ENCODE peak calls at places on chromosomes 16 and 17, in ten cellular contexts. D is transverse colon; E is A549; U is colonic mucosa; S is thoracic aorta; A is CD4-positive, alpha-beta T cell; C is B cell; V is bronchial epithelial cell; W is glutamatergic neuron; R is foreskin fibroblast. X is an unnamed sample.

GRCh38 chr16:55480228-55480655 is 1.2 kb downstream of the MMP2 start:
- DNase-seq in S (peak), W (no peak), V (no peak), A (no peak), D (peak), U (peak), C (no peak), R (peak), E (no peak), X (peak)

GRCh38 chr17:64252831-64253230 is 10.2 kb downstream of the TEX2 start:
- DNase-seq in E (no peak), R (peak), A (no peak), S (no peak), V (no peak), D (no peak), C (no peak), U (no peak), W (no peak), X (no peak)

GRCh38 chr17:63433746-63434591 is 12.1 kb downstream of the CYB561 start:
- DNase-seq in R (peak), E (peak), D (peak), U (peak), W (no peak), C (no peak), A (no peak), S (peak), V (peak), X (peak)

GRCh38 chr16:70529051-70529777 is 5.6 kb downstream of the SF3B3 start:
- DNase-seq in W (no peak), C (peak), V (peak), R (peak), S (no peak), D (no peak), A (no peak), U (no peak), E (peak), X (no peak)

GRCh38 chr16:35197656-35198055 is 1738.2 kb downstream of the TP53TG3F start:
- DNase-seq in V (no peak), W (no peak), A (no peak), D (no peak), C (no peak), S (no peak), E (no peak), U (no peak), R (no peak), X (no peak)

GRCh38 chr16:50069060-50069459 is 3.3 kb downstream of the HEATR3 start:
- DNase-seq in W (no peak), S (no peak), U (no peak), E (no peak), D (no peak), C (no peak), V (no peak), R (no peak), A (no peak), X (no peak)

GRCh38 chr16:75113541-75114121 is 2.9 kb downstream of the LDHD start:
- DNase-seq in V (no peak), D (no peak), C (no peak), A (no peak), W (no peak), S (no peak), R (no peak), U (no peak), E (no peak), X (no peak)

GRCh38 chr17:20095366-20096080 is 86.4 kb downstream of the SPECC1 start:
- DNase-seq in A (no peak), C (no peak), S (peak), U (no peak), R (peak), D (peak), W (peak), V (peak), E (peak), X (no peak)

GRCh38 chr16:79163666-79164377 is 436.7 kb downstream of the MAF start:
- DNase-seq in A (no peak), C (peak), V (no peak), U (no peak), E (no peak), W (no peak), D (peak), S (no peak), R (no peak), X (no peak)

GRCh38 chr17:77865109-77865611 is 93.3 kb upstream of the TNRC6C start:
- DNase-seq in A (no peak), U (no peak), C (no peak), S (no peak), D (no peak), W (peak), E (no peak), V (no peak), R (no peak), X (no peak)

GRCh38 chr17:62626719-62627218 is 701 bp upstream of the MRC2 start:
- DNase-seq in V (peak), E (peak), D (no peak), R (peak), S (no peak), W (peak), A (no peak), C (no peak), U (peak), X (peak)

GRCh38 chr17:42307362-42307927 is 19.1 kb downstream of the STAT5A start:
- DNase-seq in E (no peak), D (no peak), A (no peak), R (no peak), V (no peak), C (no peak), U (no peak), S (no peak), W (no peak), X (no peak)

GRCh38 chr17:1590031-1590746 is 27.6 kb upstream of the PITPNA start:
- DNase-seq in C (no peak), V (peak), E (peak), S (peak), A (no peak), U (peak), D (peak), R (peak), W (no peak), X (no peak)

GRCh38 chr17:46044286-46044928 is 45.4 kb downstream of the STH start:
- DNase-seq in W (peak), S (peak), D (peak), U (peak), V (peak), E (peak), R (peak), A (no peak), C (peak), X (peak)

GRCh38 chr17:50199651-50200446 is 1.6 kb downstream of the COL1A1 start:
- DNase-seq in S (peak), E (peak), R (peak), C (peak), U (peak), A (peak), D (peak), V (peak), W (peak), X (peak)

GRCh38 chr17:46950997-46951621 is 27.9 kb downstream of the RPRML start:
- DNase-seq in S (no peak), E (no peak), V (no peak), R (no peak), W (no peak), D (no peak), C (no peak), A (no peak), U (no peak), X (no peak)

GRCh38 chr16:50616883-50617629 is 64.1 kb downstream of the SNX20 start:
- DNase-seq in V (no peak), R (no peak), D (no peak), S (no peak), W (no peak), A (no peak), C (no peak), U (no peak), E (no peak), X (no peak)

GRCh38 chr17:45784293-45784582 is at the start of gene CRHR1:
- DNase-seq in R (no peak), W (no peak), E (no peak), A (no peak), C (no peak), S (no peak), V (no peak), D (no peak), U (no peak), X (no peak)

GRCh38 chr16:83561876-83562275 is 245.9 kb upstream of the HSBP1 start:
- DNase-seq in W (no peak), A (no peak), C (no peak), E (no peak), R (peak), S (no peak), D (no peak), V (no peak), U (no peak), X (no peak)

GRCh38 chr17:38742431-38743308 is 5.5 kb downstream of the PCGF2 start:
- DNase-seq in E (peak), D (peak), A (no peak), V (peak), R (peak), S (peak), C (no peak), W (no peak), U (peak), X (no peak)

GRCh38 chr16:66705790-66706505 is 9.4 kb upstream of the CMTM4 start:
- DNase-seq in E (no peak), U (peak), R (peak), D (peak), W (no peak), S (peak), C (no peak), V (no peak), A (no peak), X (peak)

GRCh38 chr17:49210158-49211029 is at the start of the genes ABI3 and GNGT2:
- DNase-seq in C (peak), D (peak), V (no peak), E (no peak), A (peak), W (no peak), S (no peak), R (peak), U (peak), X (peak)

DNA sequence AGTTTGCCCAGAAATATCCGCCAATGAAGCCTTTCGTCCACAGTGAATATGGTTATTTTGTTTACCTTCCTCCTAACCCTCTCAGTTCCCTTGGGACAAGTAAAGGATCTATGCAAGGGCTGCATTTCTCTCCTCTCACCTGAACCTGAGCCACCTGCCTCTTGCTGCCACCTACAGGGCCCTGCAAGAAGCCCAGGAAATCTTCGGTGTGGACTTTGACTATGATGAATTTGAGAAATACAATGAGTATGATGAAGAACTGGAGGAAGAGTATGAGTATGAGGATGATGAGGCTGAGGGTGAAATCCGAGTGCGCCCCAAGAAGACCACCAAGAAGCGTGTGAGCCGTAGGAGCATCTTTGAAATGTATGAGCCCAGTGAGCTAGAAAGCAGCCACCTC is 14.0 kb downstream of the SUPT6H start:
- DNase-seq in U (no peak), V (peak), C (peak), R (peak), S (no peak), E (peak), W (no peak), D (peak), A (no peak), X (no peak)
- TF ChIP-seq CTCF in U (peak), V (peak), C (peak), R (no peak), S (no peak), E (peak), W (no peak), D (no peak), A (no peak), X (no peak)

DNA sequence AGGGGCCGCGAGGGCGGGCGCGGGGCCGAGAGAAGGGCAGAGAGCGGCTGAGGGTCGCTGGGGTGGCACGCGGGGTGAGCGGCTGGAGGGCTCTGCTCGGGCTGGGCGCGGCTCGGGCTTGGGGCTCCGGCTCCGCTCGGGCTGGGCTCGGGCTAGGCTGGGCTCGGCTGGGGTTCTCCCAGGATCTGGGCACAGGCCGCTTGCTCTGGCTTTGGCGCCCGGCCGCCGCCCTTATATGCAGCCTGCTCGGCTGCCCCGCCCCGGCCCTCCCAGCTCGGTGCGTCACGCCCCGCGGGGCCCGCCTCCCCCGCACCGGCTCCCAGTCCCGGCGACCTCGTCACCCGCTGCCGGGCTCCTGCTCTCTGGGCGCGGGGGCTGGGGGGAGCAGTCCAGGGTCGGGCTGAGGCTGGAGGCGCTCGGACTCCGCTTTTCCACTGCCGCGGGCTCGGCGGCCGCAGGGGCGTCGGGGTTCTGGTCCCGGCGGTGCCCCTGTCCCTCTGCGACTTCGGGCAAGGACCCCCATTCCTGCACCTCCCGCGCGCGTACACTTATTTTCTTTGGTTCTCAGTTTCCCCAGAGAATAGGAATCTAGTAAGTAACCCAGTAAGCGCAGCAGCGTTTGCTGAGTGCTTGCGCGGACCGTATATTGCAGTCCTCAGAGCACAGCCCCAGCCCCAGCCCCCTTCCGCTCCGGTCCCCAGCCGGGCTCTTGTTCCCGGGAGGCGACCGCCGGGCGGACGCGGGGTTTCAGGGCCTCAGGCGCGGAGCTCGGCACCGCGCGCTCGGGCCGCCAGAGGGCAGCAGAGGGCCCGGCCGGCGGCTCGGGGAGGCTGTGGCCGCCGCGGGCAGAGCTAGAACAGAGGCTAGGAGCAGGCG is at the start of gene RASD1:
- DNase-seq in R (peak), S (peak), E (peak), C (peak), V (peak), A (peak), D (peak), U (peak), W (peak), X (peak)
- TF ChIP-seq CTCF in R (peak), S (peak), E (peak), C (peak), V (peak), A (peak), D (peak), U (peak), W (peak), X (peak)

GRCh38 chr16:88373927-88374492 is 8.7 kb upstream of the ZNF469 start:
- DNase-seq in S (no peak), W (no peak), E (no peak), R (no peak), A (no peak), D (no peak), U (no peak), C (no peak), V (no peak), X (no peak)
- TF ChIP-seq CTCF in S (no peak), W (no peak), E (no peak), R (no peak), A (no peak), D (no peak), U (no peak), C (no peak), V (no peak), X (no peak)

GRCh38 chr16:86608301-86608747 is 30.0 kb downstream of the FOXL1 start:
- DNase-seq in D (no peak), R (no peak), W (no peak), C (no peak), A (no peak), V (no peak), E (no peak), S (no peak), U (no peak), X (no peak)
- TF ChIP-seq CTCF in D (no peak), R (peak), W (no peak), C (no peak), A (no peak), V (no peak), E (no peak), S (peak), U (no peak), X (no peak)

GRCh38 chr16:4272114-4272954 is 489 bp downstream of the TFAP4 start:
- DNase-seq in S (no peak), W (peak), D (peak), A (no peak), V (peak), U (peak), E (peak), R (peak), C (peak), X (no peak)

GRCh38 chr16:4270091-4270490 is 2.7 kb downstream of the TFAP4 start:
- DNase-seq in C (no peak), W (no peak), R (no peak), E (no peak), V (no peak), A (no peak), U (no peak), S (no peak), D (no peak), X (no peak)

GRCh38 chr16:4271176-4272113 is 1.4 kb downstream of the TFAP4 start:
- DNase-seq in R (peak), S (peak), E (peak), A (peak), V (peak), W (peak), D (peak), U (peak), C (peak), X (peak)

GRCh38 chr16:4273858-4274291 is 1.1 kb upstream of the TFAP4 start:
- DNase-seq in S (no peak), D (peak), C (no peak), R (peak), V (peak), W (peak), U (peak), E (peak), A (peak), X (peak)

DNA sequence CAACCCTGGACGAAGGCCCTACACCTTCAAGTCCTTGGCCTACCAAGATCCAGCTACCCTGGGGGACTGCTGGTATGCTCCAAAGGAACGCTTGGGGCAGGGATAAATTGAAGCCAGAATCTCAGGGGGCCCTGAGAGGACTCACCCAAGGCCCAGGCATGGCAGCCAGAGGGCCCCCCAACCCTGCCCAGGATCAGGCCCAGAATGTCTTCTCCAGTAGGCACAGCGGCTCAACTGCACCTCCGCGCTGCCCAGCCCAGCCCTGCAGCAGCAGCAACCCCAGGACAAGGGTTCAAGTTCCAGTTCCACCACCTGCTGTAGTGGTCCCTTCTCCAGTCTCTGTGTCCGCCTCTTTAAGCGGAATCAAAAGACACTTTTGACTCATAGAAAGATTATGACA is 2.2 kb downstream of the TFAP4 start:
- DNase-seq in W (no peak), S (no peak), C (no peak), V (no peak), U (no peak), R (no peak), A (no peak), E (no peak), D (no peak), X (no peak)
- TF ChIP-seq CTCF in W (no peak), S (no peak), C (no peak), V (no peak), U (no peak), R (no peak), A (no peak), E (no peak), D (no peak), X (no peak)

DNA sequence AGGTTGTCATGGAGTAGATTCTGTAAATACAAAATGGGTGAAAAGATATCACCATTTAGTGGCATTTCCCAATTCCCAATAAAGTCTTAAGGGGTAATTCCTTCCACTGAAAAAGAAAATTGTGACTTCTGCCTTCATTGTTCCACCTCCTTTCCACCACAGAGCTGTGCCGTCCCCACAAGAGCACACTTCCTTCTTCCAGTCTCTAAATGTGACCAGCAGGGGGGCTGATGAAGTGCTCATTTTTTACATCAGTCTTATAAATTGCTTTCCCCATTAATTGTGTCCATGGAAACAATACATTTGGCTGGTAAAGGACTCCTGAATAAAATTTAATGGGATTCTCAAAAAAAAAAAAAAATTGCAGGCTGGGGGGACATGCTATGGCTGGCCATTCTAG is 260.8 kb upstream of the PSMD7 start:
- DNase-seq in C (no peak), R (peak), A (no peak), U (no peak), W (no peak), S (no peak), D (no peak), V (peak), E (peak), X (no peak)
- TF ChIP-seq CTCF in C (no peak), R (peak), A (no peak), U (no peak), W (peak), S (no peak), D (no peak), V (no peak), E (peak), X (no peak)